ENCODE peak calls at places on chromosome 4, in five cellular contexts. Q, K, I, W and G are unnamed samples.

GRCh38 chr4:107299646-107300045 is 263.5 kb upstream of the DKK2 start:
- DNase-seq in K (no peak), I (no peak), Q (peak; percentile 83), W (no peak), G (no peak)

GRCh38 chr4:75995727-75996126 is 5.0 kb upstream of the SDAD1 start:
- DNase-seq in I (no peak), K (peak; percentile 78), W (no peak), Q (peak; percentile 39), G (no peak)

GRCh38 chr4:5798447-5798846 is 87.4 kb downstream of the EVC start:
- DNase-seq in Q (no peak), W (no peak), K (no peak), I (no peak), G (no peak)

GRCh38 chr4:85701881-85702321 is 227.0 kb downstream of the ARHGAP24 start:
- DNase-seq in I (no peak), W (no peak), K (no peak), Q (no peak), G (no peak)

GRCh38 chr4:140609548-140610425 is 41.0 kb upstream of the UCP1 start:
- DNase-seq in Q (peak; percentile 36), W (no peak), I (no peak), K (peak; percentile 67), G (no peak)

GRCh38 chr4:6250235-6250983 is 19.2 kb upstream of the WFS1 start:
- DNase-seq in K (peak; percentile 80), I (peak; percentile 60), Q (peak; percentile 32), W (no peak), G (no peak)

GRCh38 chr4:37023504-37023903 is 221.0 kb upstream of the NWD2 start:
- DNase-seq in Q (no peak), I (no peak), K (no peak), W (no peak), G (no peak)

GRCh38 chr4:185761352-185762235 is 50.4 kb downstream of the SORBS2 start:
- DNase-seq in K (peak; percentile 61), Q (no peak), I (no peak), W (no peak), G (no peak)

GRCh38 chr4:173530326-173531062 is 465 bp upstream of the HAND2 start:
- DNase-seq in Q (no peak), W (no peak), K (no peak), I (no peak), G (no peak)

GRCh38 chr4:37885496-37885895 is 5.4 kb upstream of the TBC1D1 start:
- DNase-seq in Q (peak; percentile 56), I (no peak), W (no peak), K (no peak), G (no peak)

GRCh38 chr4:68466185-68466584 is 18.9 kb downstream of the TMPRSS11E start:
- DNase-seq in W (no peak), K (peak; percentile 58), I (no peak), Q (peak; percentile 93), G (no peak)

GRCh38 chr4:176393306-176394013 is 73.7 kb downstream of the SPCS3 start:
- DNase-seq in I (no peak), W (no peak), K (peak; percentile 32), Q (no peak), G (no peak)

GRCh38 chr4:101961144-101961543 is 170.6 kb downstream of the BANK1 start:
- DNase-seq in W (no peak), Q (peak; percentile 67), I (no peak), K (peak; percentile 63), G (no peak)

GRCh38 chr4:170139764-170140163 is 50.0 kb upstream of the AADAT start:
- DNase-seq in Q (peak; percentile 74), I (no peak), K (peak; percentile 55), W (no peak), G (no peak)

GRCh38 chr4:48596336-48596735 is 106.3 kb downstream of the ZAR1 start:
- DNase-seq in Q (no peak), K (no peak), I (no peak), W (no peak), G (no peak)

GRCh38 chr4:189940178-189941004 is at the start of gene FRG1:
- DNase-seq in I (peak; percentile 96), W (peak; percentile 90), Q (peak; percentile 94), K (peak; percentile 97), G (peak; percentile 94)

DNA sequence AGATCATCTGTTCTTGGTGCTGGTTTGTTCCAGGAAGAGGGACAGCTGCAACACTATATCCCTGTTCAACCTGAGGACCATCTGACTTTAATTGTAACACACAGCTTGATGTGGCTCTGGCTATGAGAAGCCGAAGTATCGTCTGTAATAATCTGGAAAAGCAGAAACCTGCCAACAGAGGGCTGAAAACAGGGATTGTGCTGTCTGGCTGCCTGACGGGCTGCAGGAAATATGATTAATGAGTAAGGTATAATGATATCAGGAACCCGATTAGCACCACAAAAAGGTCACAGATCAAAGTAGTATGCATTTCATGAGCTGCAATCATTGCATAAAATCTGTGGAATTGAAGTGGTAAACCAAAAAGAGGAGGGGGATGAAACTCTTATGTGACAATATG is 170.4 kb upstream of the MAB21L2 start:
- DNase-seq in W (no peak), Q (peak; percentile 17), I (no peak), K (peak; percentile 44), G (no peak)
- TF ChIP-seq CTCF in W (no peak), Q (no peak), I (no peak), K (peak; percentile 50), G (no peak)

DNA sequence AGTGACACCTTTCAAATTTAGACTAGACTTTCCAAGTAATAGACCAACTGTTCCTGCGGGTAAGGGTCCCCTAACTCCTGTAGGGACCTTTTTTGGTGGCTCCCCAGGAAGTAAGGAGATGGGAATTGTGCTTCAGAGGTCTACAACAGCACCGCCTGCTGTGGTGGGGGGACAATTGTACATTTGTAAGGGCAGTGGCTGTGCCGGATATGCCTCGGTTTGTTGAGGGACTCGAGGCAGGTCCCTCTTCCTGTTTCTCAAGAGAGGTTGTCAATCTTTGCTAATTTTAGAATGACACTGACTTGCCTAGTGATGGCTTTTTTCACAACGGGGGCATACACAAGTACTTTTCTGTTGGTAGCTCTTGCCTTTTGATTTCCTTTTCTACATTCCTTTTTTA is 15.5 kb upstream of the HSD17B11 start:
- DNase-seq in I (no peak), K (no peak), Q (no peak), W (no peak), G (no peak)
- TF ChIP-seq CTCF in I (no peak), K (no peak), Q (no peak), W (no peak), G (no peak)

GRCh38 chr4:80036306-80036705 is 36.7 kb downstream of the ANTXR2 start:
- DNase-seq in Q (no peak), W (no peak), I (no peak), K (no peak), G (no peak)

GRCh38 chr4:80029364-80029763 is 43.7 kb downstream of the ANTXR2 start:
- DNase-seq in K (no peak), Q (no peak), W (no peak), I (no peak), G (no peak)

GRCh38 chr4:80035336-80035735 is 37.7 kb downstream of the ANTXR2 start:
- DNase-seq in Q (no peak), I (peak; percentile 29), K (no peak), W (no peak), G (no peak)

GRCh38 chr4:80036949-80037348 is 36.1 kb downstream of the ANTXR2 start:
- DNase-seq in I (no peak), W (no peak), K (peak; percentile 95), Q (peak; percentile 79), G (no peak)

GRCh38 chr4:80033581-80033980 is 39.4 kb downstream of the ANTXR2 start:
- DNase-seq in W (no peak), I (no peak), Q (no peak), K (no peak), G (no peak)
- TF ChIP-seq CTCF in W (no peak), I (no peak), Q (no peak), K (no peak), G (peak; percentile 19)

GRCh38 chr4:22356996-22357596 is 158.8 kb downstream of the ADGRA3 start:
- DNase-seq in K (peak; percentile 66), I (no peak), Q (peak; percentile 29), W (no peak), G (no peak)
- TF ChIP-seq CTCF in K (peak; percentile 64), I (no peak), Q (peak; percentile 43), W (peak; percentile 21), G (peak; percentile 40)